ENCODE peak calls at places on chromosome 9, in five cellular contexts. One of them, this sample, is unnamed.

GRCh38 chr9:13716620-13717019 is 437.1 kb upstream of the MPDZ start:
- DNase-seq in activated CD4-positive, alpha-beta T cell treated with anti-CD3 and anti-CD28 coated beads for 48 hours: no peak
- DNase-seq in LoVo: no peak
- DNase-seq in body of pancreas: no peak
- DNase-seq in GM23338: no peak
- DNase-seq in this sample: no peak

GRCh38 chr9:128892223-128892892 is 10.4 kb downstream of the LRRC8A start:
- DNase-seq in activated CD4-positive, alpha-beta T cell treated with anti-CD3 and anti-CD28 coated beads for 48 hours: no peak
- DNase-seq in LoVo: peak
- DNase-seq in body of pancreas: peak
- DNase-seq in GM23338: no peak
- DNase-seq in this sample: peak

GRCh38 chr9:75914002-75914401 is 23.5 kb downstream of the PCSK5 start:
- DNase-seq in activated CD4-positive, alpha-beta T cell treated with anti-CD3 and anti-CD28 coated beads for 48 hours: no peak
- DNase-seq in LoVo: no peak
- DNase-seq in body of pancreas: no peak
- DNase-seq in GM23338: no peak
- DNase-seq in this sample: no peak

GRCh38 chr9:123763910-123764588 is 165.9 kb downstream of the DENND1A start:
- DNase-seq in activated CD4-positive, alpha-beta T cell treated with anti-CD3 and anti-CD28 coated beads for 48 hours: no peak
- DNase-seq in LoVo: no peak
- DNase-seq in body of pancreas: no peak
- DNase-seq in GM23338: no peak
- DNase-seq in this sample: peak

GRCh38 chr9:136255166-136255538 is 9.5 kb upstream of the QSOX2 start:
- DNase-seq in activated CD4-positive, alpha-beta T cell treated with anti-CD3 and anti-CD28 coated beads for 48 hours: peak
- DNase-seq in LoVo: no peak
- DNase-seq in body of pancreas: peak
- DNase-seq in GM23338: no peak
- DNase-seq in this sample: peak

GRCh38 chr9:129459550-129460322 is 161.2 kb downstream of the C9orf50 start:
- DNase-seq in activated CD4-positive, alpha-beta T cell treated with anti-CD3 and anti-CD28 coated beads for 48 hours: peak
- DNase-seq in LoVo: no peak
- DNase-seq in body of pancreas: no peak
- DNase-seq in GM23338: no peak
- DNase-seq in this sample: no peak

GRCh38 chr9:133992780-133993634 is 883 bp upstream of the VAV2 start:
- DNase-seq in activated CD4-positive, alpha-beta T cell treated with anti-CD3 and anti-CD28 coated beads for 48 hours: peak
- DNase-seq in LoVo: peak
- DNase-seq in body of pancreas: peak
- DNase-seq in GM23338: peak
- DNase-seq in this sample: peak

GRCh38 chr9:110260911-110261310 is 4.6 kb upstream of the TXN start:
- DNase-seq in activated CD4-positive, alpha-beta T cell treated with anti-CD3 and anti-CD28 coated beads for 48 hours: no peak
- DNase-seq in LoVo: no peak
- DNase-seq in body of pancreas: no peak
- DNase-seq in GM23338: no peak
- DNase-seq in this sample: peak

GRCh38 chr9:32395483-32396216 is 11.2 kb downstream of the ACO1 start:
- DNase-seq in activated CD4-positive, alpha-beta T cell treated with anti-CD3 and anti-CD28 coated beads for 48 hours: no peak
- DNase-seq in LoVo: no peak
- DNase-seq in body of pancreas: peak
- DNase-seq in GM23338: peak
- DNase-seq in this sample: peak

GRCh38 chr9:137851516-137852217 is 25.9 kb upstream of the CACNA1B start:
- DNase-seq in activated CD4-positive, alpha-beta T cell treated with anti-CD3 and anti-CD28 coated beads for 48 hours: no peak
- DNase-seq in LoVo: no peak
- DNase-seq in body of pancreas: no peak
- DNase-seq in GM23338: no peak
- DNase-seq in this sample: no peak

GRCh38 chr9:123457586-123457985 is 101.6 kb downstream of the CRB2 start:
- DNase-seq in activated CD4-positive, alpha-beta T cell treated with anti-CD3 and anti-CD28 coated beads for 48 hours: no peak
- DNase-seq in LoVo: no peak
- DNase-seq in body of pancreas: no peak
- DNase-seq in GM23338: peak
- DNase-seq in this sample: no peak

GRCh38 chr9:95413793-95414192 is 96.3 kb upstream of the FANCC start:
- DNase-seq in activated CD4-positive, alpha-beta T cell treated with anti-CD3 and anti-CD28 coated beads for 48 hours: no peak
- DNase-seq in LoVo: no peak
- DNase-seq in body of pancreas: no peak
- DNase-seq in GM23338: no peak
- DNase-seq in this sample: no peak

GRCh38 chr9:75238311-75238976 is 150.1 kb downstream of the OSTF1 start:
- DNase-seq in activated CD4-positive, alpha-beta T cell treated with anti-CD3 and anti-CD28 coated beads for 48 hours: peak
- DNase-seq in LoVo: peak
- DNase-seq in body of pancreas: peak
- DNase-seq in GM23338: peak
- DNase-seq in this sample: peak

GRCh38 chr9:133701981-133702797 is 36.0 kb downstream of the SARDH start:
- DNase-seq in activated CD4-positive, alpha-beta T cell treated with anti-CD3 and anti-CD28 coated beads for 48 hours: peak
- DNase-seq in LoVo: no peak
- DNase-seq in body of pancreas: peak
- DNase-seq in GM23338: no peak
- DNase-seq in this sample: peak

GRCh38 chr9:2645569-2645968 is 24.0 kb downstream of the VLDLR start:
- DNase-seq in activated CD4-positive, alpha-beta T cell treated with anti-CD3 and anti-CD28 coated beads for 48 hours: no peak
- DNase-seq in LoVo: no peak
- DNase-seq in body of pancreas: no peak
- DNase-seq in GM23338: no peak
- DNase-seq in this sample: no peak

GRCh38 chr9:134265078-134265477 is 61.2 kb upstream of the RXRA start:
- DNase-seq in activated CD4-positive, alpha-beta T cell treated with anti-CD3 and anti-CD28 coated beads for 48 hours: no peak
- DNase-seq in LoVo: no peak
- DNase-seq in body of pancreas: no peak
- DNase-seq in GM23338: no peak
- DNase-seq in this sample: no peak

GRCh38 chr9:111179577-111179976 is 141.3 kb upstream of the LPAR1 start:
- DNase-seq in activated CD4-positive, alpha-beta T cell treated with anti-CD3 and anti-CD28 coated beads for 48 hours: no peak
- DNase-seq in LoVo: no peak
- DNase-seq in body of pancreas: no peak
- DNase-seq in GM23338: no peak
- DNase-seq in this sample: no peak

GRCh38 chr9:120985759-120986353 is 59.3 kb upstream of the TRAF1 start:
- DNase-seq in activated CD4-positive, alpha-beta T cell treated with anti-CD3 and anti-CD28 coated beads for 48 hours: no peak
- DNase-seq in LoVo: peak
- DNase-seq in body of pancreas: no peak
- DNase-seq in GM23338: peak
- DNase-seq in this sample: peak

GRCh38 chr9:2778816-2779215 is 61.5 kb downstream of the KCNV2 start:
- DNase-seq in activated CD4-positive, alpha-beta T cell treated with anti-CD3 and anti-CD28 coated beads for 48 hours: no peak
- DNase-seq in LoVo: no peak
- DNase-seq in body of pancreas: no peak
- DNase-seq in GM23338: no peak
- DNase-seq in this sample: no peak

GRCh38 chr9:109797006-109797405 is 17.0 kb downstream of the PALM2AKAP2 start:
- DNase-seq in activated CD4-positive, alpha-beta T cell treated with anti-CD3 and anti-CD28 coated beads for 48 hours: no peak
- DNase-seq in LoVo: no peak
- DNase-seq in body of pancreas: no peak
- DNase-seq in GM23338: no peak
- DNase-seq in this sample: no peak

GRCh38 chr9:114397848-114398605 is 10.2 kb upstream of the AKNA start:
- DNase-seq in activated CD4-positive, alpha-beta T cell treated with anti-CD3 and anti-CD28 coated beads for 48 hours: peak
- DNase-seq in LoVo: peak
- DNase-seq in body of pancreas: peak
- DNase-seq in GM23338: peak
- DNase-seq in this sample: peak

GRCh38 chr9:136711751-136712689 is at the start of gene DIPK1B:
- DNase-seq in activated CD4-positive, alpha-beta T cell treated with anti-CD3 and anti-CD28 coated beads for 48 hours: no peak
- DNase-seq in LoVo: no peak
- DNase-seq in body of pancreas: peak
- DNase-seq in GM23338: peak
- DNase-seq in this sample: no peak

GRCh38 chr9:2700398-2700797 is 16.9 kb upstream of the KCNV2 start:
- DNase-seq in activated CD4-positive, alpha-beta T cell treated with anti-CD3 and anti-CD28 coated beads for 48 hours: no peak
- DNase-seq in LoVo: no peak
- DNase-seq in body of pancreas: no peak
- DNase-seq in GM23338: no peak
- DNase-seq in this sample: peak

GRCh38 chr9:124329996-124330714 is 72.4 kb downstream of the NEK6 start:
- DNase-seq in activated CD4-positive, alpha-beta T cell treated with anti-CD3 and anti-CD28 coated beads for 48 hours: no peak
- DNase-seq in LoVo: no peak
- DNase-seq in body of pancreas: no peak
- DNase-seq in GM23338: no peak
- DNase-seq in this sample: no peak

This sample was measured in EH.